ENCODE peak calls at places on chromosomes 16 and 17, in four cellular contexts. One of them, this sample, is unnamed.

GRCh38 chr16:66175580-66175979 is 190.9 kb upstream of the CDH5 start:
- DNase-seq in IMR-90: no peak
- DNase-seq in GM12878: no peak
- DNase-seq in K562: no peak
- DNase-seq in this sample: no peak

GRCh38 chr17:44279586-44280344 is 11.8 kb upstream of the SLC4A1 start:
- DNase-seq in IMR-90: peak
- DNase-seq in GM12878: peak
- DNase-seq in K562: peak
- DNase-seq in this sample: peak

GRCh38 chr17:54891176-54891821 is 9.4 kb upstream of the TOM1L1 start:
- DNase-seq in IMR-90: peak
- DNase-seq in GM12878: no peak
- DNase-seq in K562: peak
- DNase-seq in this sample: peak

GRCh38 chr16:62256406-62256805 is 220.2 kb upstream of the CDH8 start:
- DNase-seq in IMR-90: no peak
- DNase-seq in GM12878: no peak
- DNase-seq in K562: no peak
- DNase-seq in this sample: no peak

GRCh38 chr16:525520-526180 is 1.9 kb upstream of the CAPN15 start:
- DNase-seq in IMR-90: peak
- DNase-seq in GM12878: peak
- DNase-seq in K562: no peak
- DNase-seq in this sample: no peak

GRCh38 chr16:29675811-29676643 is 3.0 kb upstream of the QPRT start:
- DNase-seq in IMR-90: peak
- DNase-seq in GM12878: no peak
- DNase-seq in K562: peak
- DNase-seq in this sample: no peak

GRCh38 chr16:88922114-88922825 is 54.7 kb downstream of the CBFA2T3 start:
- DNase-seq in IMR-90: peak
- DNase-seq in GM12878: no peak
- DNase-seq in K562: no peak
- DNase-seq in this sample: no peak

GRCh38 chr16:3948378-3948995 is 68.0 kb upstream of the CREBBP start:
- DNase-seq in IMR-90: no peak
- DNase-seq in GM12878: no peak
- DNase-seq in K562: no peak
- DNase-seq in this sample: no peak

GRCh38 chr16:19291459-19291858 is 5.9 kb downstream of the CLEC19A start:
- DNase-seq in IMR-90: no peak
- DNase-seq in GM12878: no peak
- DNase-seq in K562: no peak
- DNase-seq in this sample: no peak

GRCh38 chr17:65173284-65173793 is 36.2 kb downstream of the RGS9 start:
- DNase-seq in IMR-90: peak
- DNase-seq in GM12878: no peak
- DNase-seq in K562: peak
- DNase-seq in this sample: peak

GRCh38 chr17:50349241-50349595 is 3.3 kb downstream of the XYLT2 start:
- DNase-seq in IMR-90: no peak
- DNase-seq in GM12878: no peak
- DNase-seq in K562: no peak
- DNase-seq in this sample: no peak

GRCh38 chr17:61475726-61476125 is 23.5 kb downstream of the TBX4 start:
- DNase-seq in IMR-90: peak
- DNase-seq in GM12878: no peak
- DNase-seq in K562: no peak
- DNase-seq in this sample: no peak

GRCh38 chr17:7916799-7917198 is 710 bp upstream of the RNF227 start:
- DNase-seq in IMR-90: peak
- DNase-seq in GM12878: no peak
- DNase-seq in K562: no peak
- DNase-seq in this sample: no peak

GRCh38 chr16:70151391-70151790 is 22.2 kb upstream of the CLEC18C start:
- DNase-seq in IMR-90: no peak
- DNase-seq in GM12878: no peak
- DNase-seq in K562: no peak
- DNase-seq in this sample: no peak

GRCh38 chr17:40304464-40304863 is 4.5 kb upstream of the RARA start:
- DNase-seq in IMR-90: peak
- DNase-seq in GM12878: no peak
- DNase-seq in K562: no peak
- DNase-seq in this sample: no peak

GRCh38 chr16:68746951-68747350 is 9.9 kb downstream of the CDH1 start:
- DNase-seq in IMR-90: no peak
- DNase-seq in GM12878: no peak
- DNase-seq in K562: no peak
- DNase-seq in this sample: no peak

GRCh38 chr17:57916925-57917858 is 38.0 kb downstream of the CUEDC1 start:
- DNase-seq in IMR-90: no peak
- DNase-seq in GM12878: no peak
- DNase-seq in K562: no peak
- DNase-seq in this sample: no peak

GRCh38 chr17:76529224-76529642 is 8.3 kb downstream of the CYGB start:
- DNase-seq in IMR-90: peak
- DNase-seq in GM12878: no peak
- DNase-seq in K562: no peak
- DNase-seq in this sample: no peak

GRCh38 chr16:89052824-89053724 is 40.6 kb upstream of the ACSF3 start:
- DNase-seq in IMR-90: peak
- DNase-seq in GM12878: no peak
- DNase-seq in K562: peak
- DNase-seq in this sample: no peak

GRCh38 chr16:66030036-66030435 is 336.5 kb upstream of the CDH5 start:
- DNase-seq in IMR-90: peak
- DNase-seq in GM12878: no peak
- DNase-seq in K562: no peak
- DNase-seq in this sample: no peak

GRCh38 chr17:27912989-27913388 is 19.8 kb upstream of the LYRM9 start:
- DNase-seq in IMR-90: no peak
- DNase-seq in GM12878: no peak
- DNase-seq in K562: no peak
- DNase-seq in this sample: no peak

GRCh38 chr17:64778367-64779290 is 116.5 kb upstream of the SMURF2 start:
- DNase-seq in IMR-90: no peak
- DNase-seq in GM12878: no peak
- DNase-seq in K562: no peak
- DNase-seq in this sample: peak

GRCh38 chr17:79304907-79305306 is 230.3 kb downstream of the ENGASE start:
- DNase-seq in IMR-90: no peak
- DNase-seq in GM12878: no peak
- DNase-seq in K562: peak
- DNase-seq in this sample: peak

GRCh38 chr16:48164907-48165715 is 9.3 kb upstream of the ABCC12 start:
- DNase-seq in IMR-90: peak
- DNase-seq in GM12878: no peak
- DNase-seq in K562: peak
- DNase-seq in this sample: peak

GRCh38 chr16:89314357-89314756 is 96.9 kb downstream of the ZNF778 start:
- DNase-seq in IMR-90: no peak
- DNase-seq in GM12878: no peak
- DNase-seq in K562: no peak
- DNase-seq in this sample: no peak

GRCh38 chr16:74107795-74108610 is 188.6 kb upstream of the PSMD7 start:
- DNase-seq in IMR-90: peak
- DNase-seq in GM12878: peak
- DNase-seq in K562: peak
- DNase-seq in this sample: peak

GRCh38 chr16:84878770-84879169 is 59.0 kb downstream of the CRISPLD2 start:
- DNase-seq in IMR-90: no peak
- DNase-seq in GM12878: no peak
- DNase-seq in K562: no peak
- DNase-seq in this sample: no peak

GRCh38 chr16:85728879-85729278 is 22.0 kb downstream of the C16orf74 start:
- DNase-seq in IMR-90: no peak
- DNase-seq in GM12878: no peak
- DNase-seq in K562: peak
- DNase-seq in this sample: peak

GRCh38 chr16:67390816-67391423 is 2.4 kb downstream of the TPPP3 start:
- DNase-seq in IMR-90: no peak
- DNase-seq in GM12878: no peak
- DNase-seq in K562: no peak
- DNase-seq in this sample: no peak

DNA sequence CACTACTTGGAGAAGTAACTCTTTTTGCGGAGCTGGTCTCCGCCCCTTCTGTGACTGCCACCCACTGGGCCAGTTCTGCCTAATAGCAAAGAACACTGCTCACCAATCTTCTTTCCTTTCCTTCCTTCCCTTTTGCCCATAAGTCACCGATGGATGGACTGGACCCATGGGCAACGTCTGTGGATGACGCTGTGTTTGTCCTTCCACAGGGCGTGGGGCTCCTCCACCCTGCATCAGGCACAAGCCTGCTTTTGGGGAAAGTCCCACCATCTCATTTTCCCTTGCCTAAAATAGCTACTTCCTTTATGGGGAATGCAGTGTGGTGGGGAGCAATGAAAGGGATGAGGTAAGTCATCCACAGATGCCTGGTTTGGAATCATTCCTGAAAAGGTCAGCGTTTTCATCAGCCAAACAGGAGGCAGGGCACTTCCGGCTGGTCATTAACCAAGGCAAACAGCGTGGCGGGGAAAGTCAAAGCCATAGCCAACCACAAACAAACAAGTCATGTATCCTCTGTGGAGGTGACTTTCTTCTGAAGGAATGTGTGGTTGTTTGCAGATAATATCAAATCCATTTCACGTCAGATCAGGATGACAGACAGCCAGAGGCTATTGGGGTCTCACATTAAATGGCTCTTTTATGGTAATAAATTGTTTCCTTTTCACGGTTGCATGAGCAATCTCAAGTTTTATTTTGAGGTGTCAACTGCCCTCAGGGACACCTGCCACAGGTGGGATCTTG is 30.7 kb upstream of the MED9 start:
- DNase-seq in IMR-90: peak
- DNase-seq in GM12878: no peak
- DNase-seq in K562: no peak
- DNase-seq in this sample: no peak
- TF ChIP-seq CHD1 in IMR-90: no peak
- TF ChIP-seq CHD1 in GM12878: no peak
- TF ChIP-seq CHD1 in K562: no peak
- TF ChIP-seq CHD1 in this sample: no peak

GRCh38 chr17:67571478-67571877 is 146.3 kb upstream of the NOL11 start:
- DNase-seq in IMR-90: no peak
- DNase-seq in GM12878: no peak
- DNase-seq in K562: no peak
- DNase-seq in this sample: no peak
- TF ChIP-seq CHD1 in IMR-90: no peak
- TF ChIP-seq CHD1 in GM12878: no peak
- TF ChIP-seq CHD1 in K562: no peak
- TF ChIP-seq CHD1 in this sample: no peak

GRCh38 chr17:1643999-1644492 is 1.5 kb downstream of the SCARF1 start:
- DNase-seq in IMR-90: no peak
- DNase-seq in GM12878: no peak
- DNase-seq in K562: no peak
- DNase-seq in this sample: no peak
- TF ChIP-seq CHD1 in IMR-90: no peak
- TF ChIP-seq CHD1 in GM12878: no peak
- TF ChIP-seq CHD1 in K562: no peak
- TF ChIP-seq CHD1 in this sample: no peak

GRCh38 chr16:81713295-81713772 is 65.8 kb upstream of the PLCG2 start:
- DNase-seq in IMR-90: no peak
- DNase-seq in GM12878: no peak
- DNase-seq in K562: no peak
- DNase-seq in this sample: no peak
- TF ChIP-seq CHD1 in IMR-90: no peak
- TF ChIP-seq CHD1 in GM12878: no peak
- TF ChIP-seq CHD1 in K562: no peak
- TF ChIP-seq CHD1 in this sample: no peak

GRCh38 chr16:22728167-22728836 is 85.7 kb upstream of the HS3ST2 start:
- DNase-seq in IMR-90: no peak
- DNase-seq in GM12878: no peak
- DNase-seq in K562: no peak
- DNase-seq in this sample: no peak

GRCh38 chr16:22732959-22733358 is 81.0 kb upstream of the HS3ST2 start:
- DNase-seq in IMR-90: no peak
- DNase-seq in GM12878: no peak
- DNase-seq in K562: no peak
- DNase-seq in this sample: no peak

GRCh38 chr16:22726868-22727267 is 87.1 kb upstream of the HS3ST2 start:
- DNase-seq in IMR-90: no peak
- DNase-seq in GM12878: no peak
- DNase-seq in K562: no peak
- DNase-seq in this sample: no peak

GRCh38 chr16:22732315-22732840 is 81.6 kb upstream of the HS3ST2 start:
- DNase-seq in IMR-90: no peak
- DNase-seq in GM12878: no peak
- DNase-seq in K562: no peak
- DNase-seq in this sample: no peak

DNA sequence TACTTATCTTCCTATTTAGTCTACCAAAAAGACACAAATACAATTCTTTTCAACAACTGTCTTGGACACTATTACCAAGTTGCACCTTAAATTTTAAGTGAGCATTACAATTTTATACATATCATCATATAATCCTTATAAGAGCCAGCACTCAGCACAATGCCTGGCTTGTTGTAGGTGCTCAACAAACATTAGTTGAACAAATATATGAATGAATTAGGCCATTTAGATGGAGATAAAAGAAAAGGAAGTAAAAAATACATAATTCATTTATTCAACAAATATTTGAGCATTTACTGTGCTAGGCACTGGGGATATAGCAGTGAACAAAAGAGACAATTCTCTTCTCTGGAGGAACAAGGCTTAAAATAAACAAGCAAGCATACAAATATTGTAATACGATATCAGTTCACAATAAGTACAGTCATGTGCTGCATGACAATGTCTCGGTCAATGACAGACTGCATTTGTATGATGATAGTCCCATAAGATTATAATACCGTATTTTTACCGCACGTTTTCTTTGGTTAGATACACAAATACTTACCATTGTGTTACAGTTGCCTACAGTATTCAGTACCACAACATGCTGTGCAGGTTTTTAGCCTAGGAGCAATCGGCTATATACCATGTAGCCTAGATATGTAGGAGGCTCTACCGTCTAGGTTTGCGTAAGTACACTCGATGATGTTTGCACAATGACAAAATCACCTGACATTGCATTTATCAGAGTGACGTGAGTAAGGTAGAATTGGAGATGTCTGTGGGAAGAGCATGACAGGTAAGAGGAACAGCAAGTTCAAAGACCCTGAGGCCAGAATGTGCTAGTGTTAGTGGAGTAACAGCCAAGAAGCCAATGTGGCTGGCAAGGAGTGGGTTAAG is 86.4 kb upstream of the HS3ST2 start:
- DNase-seq in IMR-90: no peak
- DNase-seq in GM12878: no peak
- DNase-seq in K562: no peak
- DNase-seq in this sample: no peak
- TF ChIP-seq CHD1 in IMR-90: no peak
- TF ChIP-seq CHD1 in GM12878: no peak
- TF ChIP-seq CHD1 in K562: no peak
- TF ChIP-seq CHD1 in this sample: no peak

This sample was measured in H1.